ENCODE peak calls at places on chromosomes 1 and 21, in eight cellular contexts. M, R, Q, K, B, S, C and Z are unnamed samples.
A peak's percentile ranks its signal among the peaks of the same experiment; 100 is the strongest.

GRCh38 chr1:113975211-113975895 is 3.9 kb upstream of the OLFML3 start:
- DNase-seq in M (peak; percentile 61), R (no peak), Q (no peak), K (peak; percentile 8), B (no peak), S (no peak), C (no peak), Z (no peak)

GRCh38 chr21:20875741-20876140 is 122.5 kb upstream of the NCAM2 start:
- DNase-seq in M (no peak), R (no peak), Q (no peak), K (no peak), B (no peak), S (no peak), C (no peak), Z (no peak)

GRCh38 chr21:22791986-22792560 is 1793.9 kb downstream of the NCAM2 start:
- DNase-seq in M (peak; percentile 24), R (no peak), Q (peak; percentile 9), K (peak; percentile 1), B (peak; percentile 29), S (no peak), C (no peak), Z (peak; percentile 42)

GRCh38 chr1:115302390-115302961 is 35.6 kb downstream of the NGF start:
- DNase-seq in M (peak; percentile 93), R (peak; percentile 85), Q (no peak), K (peak; percentile 72), B (peak; percentile 83), S (peak; percentile 61), C (no peak), Z (no peak)

GRCh38 chr1:192730206-192730605 is 78.6 kb upstream of the RGS2 start:
- DNase-seq in M (no peak), R (no peak), Q (no peak), K (no peak), B (no peak), S (no peak), C (no peak), Z (no peak)

GRCh38 chr21:34640858-34641257 is 25.9 kb upstream of the RCAN1 start:
- DNase-seq in M (peak; percentile 93), R (peak; percentile 58), Q (no peak), K (peak; percentile 24), B (peak; percentile 83), S (no peak), C (no peak), Z (no peak)

GRCh38 chr1:243819438-243819839 is 30.6 kb downstream of the AKT3 start:
- DNase-seq in M (no peak), R (no peak), Q (no peak), K (no peak), B (no peak), S (no peak), C (no peak), Z (no peak)

GRCh38 chr1:16215882-16216753 is 3.7 kb upstream of the ARHGEF19 start:
- DNase-seq in M (peak; percentile 80), R (peak; percentile 4), Q (peak; percentile 71), K (peak; percentile 55), B (peak; percentile 44), S (peak; percentile 81), C (peak; percentile 80), Z (peak; percentile 79)

GRCh38 chr1:112465122-112465521 is 43.6 kb upstream of the WNT2B start:
- DNase-seq in M (peak; percentile 61), R (no peak), Q (no peak), K (no peak), B (no peak), S (no peak), C (no peak), Z (no peak)

GRCh38 chr1:192740214-192740613 is 68.6 kb upstream of the RGS2 start:
- DNase-seq in M (no peak), R (no peak), Q (no peak), K (no peak), B (no peak), S (no peak), C (no peak), Z (no peak)

GRCh38 chr1:245495681-245496080 is 340.9 kb downstream of the KIF26B start:
- DNase-seq in M (no peak), R (no peak), Q (no peak), K (no peak), B (no peak), S (no peak), C (no peak), Z (no peak)

GRCh38 chr1:89608627-89609338 is 24.1 kb upstream of the LRRC8C start:
- DNase-seq in M (no peak), R (no peak), Q (no peak), K (no peak), B (no peak), S (no peak), C (no peak), Z (no peak)

GRCh38 chr1:36871146-36871971 is 163.0 kb downstream of the GRIK3 start:
- DNase-seq in M (no peak), R (no peak), Q (no peak), K (no peak), B (no peak), S (no peak), C (no peak), Z (no peak)

GRCh38 chr21:23876925-23877558 is 1730.2 kb downstream of the MRPL39 start:
- DNase-seq in M (peak; percentile 3), R (no peak), Q (no peak), K (no peak), B (no peak), S (no peak), C (no peak), Z (no peak)

GRCh38 chr1:46657775-46658174 is 10.4 kb downstream of the ATPAF1 start:
- DNase-seq in M (no peak), R (no peak), Q (no peak), K (no peak), B (no peak), S (no peak), C (no peak), Z (no peak)

GRCh38 chr1:62194651-62195282 is at the start of gene L1TD1:
- DNase-seq in M (no peak), R (no peak), Q (no peak), K (no peak), B (no peak), S (no peak), C (no peak), Z (no peak)

GRCh38 chr1:114510235-114511047 is 562 bp downstream of the TRIM33 start:
- DNase-seq in M (peak; percentile 47), R (no peak), Q (peak; percentile 28), K (no peak), B (no peak), S (peak; percentile 39), C (peak; percentile 37), Z (peak; percentile 55)

GRCh38 chr1:56901720-56902119 is 47.1 kb downstream of the C8A start:
- DNase-seq in M (peak; percentile 9), R (no peak), Q (no peak), K (peak; percentile 12), B (no peak), S (no peak), C (no peak), Z (no peak)

GRCh38 chr21:32726742-32727477 is 903 bp downstream of the SYNJ1 start:
- DNase-seq in M (peak; percentile 21), R (no peak), Q (no peak), K (no peak), B (no peak), S (peak; percentile 25), C (peak; percentile 18), Z (peak; percentile 29)

DNA sequence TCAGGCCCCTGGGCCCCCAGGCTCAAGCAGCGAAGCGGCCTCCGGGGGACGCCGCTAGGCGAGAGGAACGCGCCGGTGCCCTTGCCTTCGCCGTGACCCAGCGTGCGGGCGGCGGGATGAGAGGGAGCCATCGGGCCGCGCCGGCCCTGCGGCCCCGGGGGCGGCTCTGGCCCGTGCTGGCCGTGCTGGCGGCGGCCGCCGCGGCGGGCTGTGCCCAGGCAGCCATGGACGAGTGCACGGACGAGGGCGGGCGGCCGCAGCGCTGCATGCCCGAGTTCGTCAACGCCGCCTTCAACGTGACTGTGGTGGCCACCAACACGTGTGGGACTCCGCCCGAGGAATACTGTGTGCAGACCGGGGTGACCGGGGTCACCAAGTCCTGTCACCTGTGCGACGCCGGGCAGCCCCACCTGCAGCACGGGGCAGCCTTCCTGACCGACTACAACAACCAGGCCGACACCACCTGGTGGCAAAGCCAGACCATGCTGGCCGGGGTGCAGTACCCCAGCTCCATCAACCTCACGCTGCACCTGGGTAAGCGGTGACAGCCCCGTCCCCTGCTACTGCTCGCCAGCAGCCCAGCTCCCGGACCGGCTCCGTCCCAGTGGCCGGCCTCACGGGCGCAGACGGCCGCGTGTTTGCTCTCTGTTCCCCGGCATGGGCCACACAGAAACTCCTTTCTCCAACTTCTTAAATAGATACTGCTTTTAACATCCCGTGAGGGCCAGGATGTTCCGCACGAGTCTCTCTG is 556 bp downstream of the LAMC1 start:
- DNase-seq in M (peak; percentile 55), R (no peak), Q (peak; percentile 86), K (no peak), B (no peak), S (peak; percentile 57), C (peak; percentile 65), Z (peak; percentile 89)
- H3K4me3 ChIP-seq in M (peak overlapping the region; percentile 85), R (peak overlapping the region; percentile 70), Q (peak overlapping the region; percentile 84), K (peak overlapping the region; percentile 77), B (peak overlapping the region; percentile 89), S (peak overlapping the region; percentile 86), C (peak overlapping the region; percentile 73), Z (peak overlapping the region; percentile 67)

GRCh38 chr21:16088121-16088520 is 358.3 kb downstream of the USP25 start:
- DNase-seq in M (no peak), R (no peak), Q (no peak), K (no peak), B (no peak), S (no peak), C (no peak), Z (no peak)
- H3K4me3 ChIP-seq in M (no peak overlapping the region), R (no peak overlapping the region), Q (no peak overlapping the region), K (no peak overlapping the region), B (no peak overlapping the region), S (no peak overlapping the region), C (no peak overlapping the region), Z (no peak overlapping the region)

GRCh38 chr1:200452850-200453543 is 43.2 kb upstream of the ZNF281 start:
- DNase-seq in M (no peak), R (no peak), Q (no peak), K (no peak), B (no peak), S (no peak), C (no peak), Z (no peak)
- H3K4me3 ChIP-seq in M (no peak overlapping the region), R (no peak overlapping the region), Q (no peak overlapping the region), K (no peak overlapping the region), B (no peak overlapping the region), S (no peak overlapping the region), C (no peak overlapping the region), Z (no peak overlapping the region)

DNA sequence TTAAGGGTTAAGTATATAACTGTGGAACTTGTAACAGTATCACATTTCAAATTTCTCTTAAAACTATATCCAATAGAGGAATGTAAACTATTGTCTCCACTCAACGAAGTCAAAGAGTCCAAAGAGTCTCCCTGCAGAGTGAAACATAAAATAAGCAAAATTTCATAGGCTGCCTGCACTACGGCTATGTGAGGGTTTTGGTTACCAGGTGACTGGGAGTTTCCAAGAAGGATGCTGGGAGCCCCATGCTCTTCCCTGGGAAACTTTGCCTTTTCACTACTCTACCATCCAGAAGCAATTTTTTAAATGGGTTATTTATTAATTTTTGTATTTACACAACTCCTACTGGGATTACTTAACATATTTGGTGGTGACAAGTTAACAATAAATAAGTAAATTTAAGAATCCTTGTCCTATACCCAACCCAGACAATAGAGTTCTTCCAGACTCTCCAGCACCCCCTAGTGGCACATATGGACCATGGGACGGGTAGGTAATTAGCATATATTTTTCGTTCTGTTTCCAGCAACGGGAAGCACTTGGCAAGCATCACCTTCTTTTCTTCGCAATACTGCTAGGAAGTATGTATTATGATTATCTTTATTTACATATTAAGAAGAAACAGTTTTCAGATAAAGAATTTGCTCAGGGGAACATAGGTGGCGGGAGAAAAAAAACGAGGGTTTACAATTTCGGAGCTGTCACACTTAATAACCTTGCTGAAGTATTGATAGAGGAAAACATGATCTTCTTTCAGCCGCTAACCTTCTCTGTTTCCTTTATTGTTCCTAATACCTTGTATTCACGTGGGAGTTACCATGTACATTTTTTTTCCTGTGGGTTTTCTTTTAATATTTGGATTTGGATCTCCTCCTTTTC is 3.5 kb downstream of the FMO2 start:
- DNase-seq in M (peak; percentile 37), R (peak; percentile 8), Q (peak; percentile 23), K (no peak), B (peak; percentile 33), S (peak; percentile 58), C (peak; percentile 41), Z (peak; percentile 71)
- H3K4me3 ChIP-seq in M (no peak overlapping the region), R (no peak overlapping the region), Q (no peak overlapping the region), K (no peak overlapping the region), B (no peak overlapping the region), S (peak overlapping the region; percentile 49), C (peak overlapping the region; percentile 61), Z (no peak overlapping the region)